ENCODE peak calls at places on chromosomes 5 and 9, in seven cellular contexts. One of them, this sample, is unnamed.

GRCh38 chr9:131407717-131408195 is 13.9 kb downstream of the PRRC2B start:
- DNase-seq in NCI-H1092: no peak
- DNase-seq in aorta: no peak
- DNase-seq in cerebellar cortex: peak
- DNase-seq in nephron progenitor cell: no peak
- DNase-seq in CD8-positive, alpha-beta T cell: peak
- DNase-seq in stimulated activated CD4-positive, alpha-beta T cell treated with anti-CD3 and anti-CD28 coated beads, TNF-alpha, amount 100 ng/mL, for 4 hours: no peak
- DNase-seq in this sample: peak

GRCh38 chr5:88883059-88883565 is at the start of gene MEF2C:
- DNase-seq in nephron progenitor cell: peak
- DNase-seq in CD8-positive, alpha-beta T cell: no peak
- DNase-seq in cerebellar cortex: peak
- DNase-seq in aorta: peak
- DNase-seq in NCI-H1092: peak
- DNase-seq in stimulated activated CD4-positive, alpha-beta T cell treated with anti-CD3 and anti-CD28 coated beads, TNF-alpha, amount 100 ng/mL, for 4 hours: no peak
- DNase-seq in this sample: peak

GRCh38 chr5:1727571-1727970 is 72.1 kb downstream of the MRPL36 start:
- DNase-seq in aorta: peak
- DNase-seq in nephron progenitor cell: no peak
- DNase-seq in NCI-H1092: no peak
- DNase-seq in cerebellar cortex: no peak
- DNase-seq in CD8-positive, alpha-beta T cell: no peak
- DNase-seq in stimulated activated CD4-positive, alpha-beta T cell treated with anti-CD3 and anti-CD28 coated beads, TNF-alpha, amount 100 ng/mL, for 4 hours: no peak
- DNase-seq in this sample: no peak

GRCh38 chr9:134732392-134733110 is 90.9 kb downstream of the COL5A1 start:
- DNase-seq in cerebellar cortex: no peak
- DNase-seq in aorta: no peak
- DNase-seq in NCI-H1092: no peak
- DNase-seq in nephron progenitor cell: no peak
- DNase-seq in stimulated activated CD4-positive, alpha-beta T cell treated with anti-CD3 and anti-CD28 coated beads, TNF-alpha, amount 100 ng/mL, for 4 hours: no peak
- DNase-seq in CD8-positive, alpha-beta T cell: no peak
- DNase-seq in this sample: no peak

GRCh38 chr5:56837956-56838355 is 22.6 kb downstream of the MAP3K1 start:
- DNase-seq in CD8-positive, alpha-beta T cell: no peak
- DNase-seq in NCI-H1092: no peak
- DNase-seq in cerebellar cortex: no peak
- DNase-seq in aorta: no peak
- DNase-seq in stimulated activated CD4-positive, alpha-beta T cell treated with anti-CD3 and anti-CD28 coated beads, TNF-alpha, amount 100 ng/mL, for 4 hours: no peak
- DNase-seq in nephron progenitor cell: no peak
- DNase-seq in this sample: no peak

GRCh38 chr5:72817076-72817476 is 615 bp downstream of the TNPO1 start:
- DNase-seq in cerebellar cortex: peak
- DNase-seq in aorta: peak
- DNase-seq in nephron progenitor cell: no peak
- DNase-seq in NCI-H1092: no peak
- DNase-seq in stimulated activated CD4-positive, alpha-beta T cell treated with anti-CD3 and anti-CD28 coated beads, TNF-alpha, amount 100 ng/mL, for 4 hours: no peak
- DNase-seq in CD8-positive, alpha-beta T cell: peak
- DNase-seq in this sample: peak

GRCh38 chr5:141858084-141858765 is 20.0 kb downstream of the PCDH1 start:
- DNase-seq in stimulated activated CD4-positive, alpha-beta T cell treated with anti-CD3 and anti-CD28 coated beads, TNF-alpha, amount 100 ng/mL, for 4 hours: no peak
- DNase-seq in cerebellar cortex: no peak
- DNase-seq in CD8-positive, alpha-beta T cell: no peak
- DNase-seq in nephron progenitor cell: no peak
- DNase-seq in aorta: no peak
- DNase-seq in NCI-H1092: no peak
- DNase-seq in this sample: no peak

GRCh38 chr9:95307538-95307937 is 10.0 kb downstream of the FANCC start:
- DNase-seq in aorta: no peak
- DNase-seq in nephron progenitor cell: no peak
- DNase-seq in stimulated activated CD4-positive, alpha-beta T cell treated with anti-CD3 and anti-CD28 coated beads, TNF-alpha, amount 100 ng/mL, for 4 hours: no peak
- DNase-seq in NCI-H1092: no peak
- DNase-seq in cerebellar cortex: no peak
- DNase-seq in CD8-positive, alpha-beta T cell: no peak
- DNase-seq in this sample: no peak

GRCh38 chr5:10724799-10725507 is 36.1 kb downstream of the DAP start:
- DNase-seq in nephron progenitor cell: no peak
- DNase-seq in cerebellar cortex: no peak
- DNase-seq in CD8-positive, alpha-beta T cell: no peak
- DNase-seq in NCI-H1092: peak
- DNase-seq in aorta: peak
- DNase-seq in stimulated activated CD4-positive, alpha-beta T cell treated with anti-CD3 and anti-CD28 coated beads, TNF-alpha, amount 100 ng/mL, for 4 hours: no peak
- DNase-seq in this sample: peak

GRCh38 chr9:101849102-101849707 is 110.8 kb upstream of the GRIN3A start:
- DNase-seq in cerebellar cortex: no peak
- DNase-seq in CD8-positive, alpha-beta T cell: no peak
- DNase-seq in aorta: no peak
- DNase-seq in stimulated activated CD4-positive, alpha-beta T cell treated with anti-CD3 and anti-CD28 coated beads, TNF-alpha, amount 100 ng/mL, for 4 hours: no peak
- DNase-seq in nephron progenitor cell: no peak
- DNase-seq in NCI-H1092: no peak
- DNase-seq in this sample: no peak

GRCh38 chr9:127455299-127455992 is 4.1 kb downstream of the LRSAM1 start:
- DNase-seq in CD8-positive, alpha-beta T cell: no peak
- DNase-seq in cerebellar cortex: no peak
- DNase-seq in nephron progenitor cell: no peak
- DNase-seq in NCI-H1092: no peak
- DNase-seq in stimulated activated CD4-positive, alpha-beta T cell treated with anti-CD3 and anti-CD28 coated beads, TNF-alpha, amount 100 ng/mL, for 4 hours: no peak
- DNase-seq in aorta: no peak
- DNase-seq in this sample: peak

GRCh38 chr9:90921104-90921503 is 119.5 kb downstream of the SYK start:
- DNase-seq in CD8-positive, alpha-beta T cell: no peak
- DNase-seq in cerebellar cortex: peak
- DNase-seq in stimulated activated CD4-positive, alpha-beta T cell treated with anti-CD3 and anti-CD28 coated beads, TNF-alpha, amount 100 ng/mL, for 4 hours: no peak
- DNase-seq in NCI-H1092: peak
- DNase-seq in nephron progenitor cell: no peak
- DNase-seq in aorta: peak
- DNase-seq in this sample: no peak

GRCh38 chr5:90553711-90554110 is 4.9 kb upstream of the ADGRV1 start:
- DNase-seq in cerebellar cortex: no peak
- DNase-seq in aorta: no peak
- DNase-seq in nephron progenitor cell: no peak
- DNase-seq in stimulated activated CD4-positive, alpha-beta T cell treated with anti-CD3 and anti-CD28 coated beads, TNF-alpha, amount 100 ng/mL, for 4 hours: no peak
- DNase-seq in NCI-H1092: no peak
- DNase-seq in CD8-positive, alpha-beta T cell: no peak
- DNase-seq in this sample: no peak

GRCh38 chr9:132552041-132552440 is 30.4 kb upstream of the BARHL1 start:
- DNase-seq in stimulated activated CD4-positive, alpha-beta T cell treated with anti-CD3 and anti-CD28 coated beads, TNF-alpha, amount 100 ng/mL, for 4 hours: no peak
- DNase-seq in CD8-positive, alpha-beta T cell: no peak
- DNase-seq in nephron progenitor cell: no peak
- DNase-seq in aorta: no peak
- DNase-seq in NCI-H1092: no peak
- DNase-seq in cerebellar cortex: no peak
- DNase-seq in this sample: no peak

GRCh38 chr9:81374881-81375280 is 314.5 kb downstream of the TLE1 start:
- DNase-seq in cerebellar cortex: no peak
- DNase-seq in NCI-H1092: no peak
- DNase-seq in aorta: no peak
- DNase-seq in stimulated activated CD4-positive, alpha-beta T cell treated with anti-CD3 and anti-CD28 coated beads, TNF-alpha, amount 100 ng/mL, for 4 hours: no peak
- DNase-seq in nephron progenitor cell: no peak
- DNase-seq in CD8-positive, alpha-beta T cell: no peak
- DNase-seq in this sample: peak

GRCh38 chr9:130986311-130986940 is 22.5 kb upstream of the LAMC3 start:
- DNase-seq in stimulated activated CD4-positive, alpha-beta T cell treated with anti-CD3 and anti-CD28 coated beads, TNF-alpha, amount 100 ng/mL, for 4 hours: no peak
- DNase-seq in nephron progenitor cell: no peak
- DNase-seq in aorta: no peak
- DNase-seq in cerebellar cortex: no peak
- DNase-seq in NCI-H1092: no peak
- DNase-seq in CD8-positive, alpha-beta T cell: no peak
- DNase-seq in this sample: no peak

GRCh38 chr5:177491429-177491945 is 5.9 kb downstream of the PDLIM7 start:
- DNase-seq in CD8-positive, alpha-beta T cell: no peak
- DNase-seq in stimulated activated CD4-positive, alpha-beta T cell treated with anti-CD3 and anti-CD28 coated beads, TNF-alpha, amount 100 ng/mL, for 4 hours: no peak
- DNase-seq in nephron progenitor cell: peak
- DNase-seq in cerebellar cortex: peak
- DNase-seq in aorta: peak
- DNase-seq in NCI-H1092: no peak
- DNase-seq in this sample: peak

GRCh38 chr5:55645304-55645703 is 66.8 kb downstream of the SLC38A9 start:
- DNase-seq in cerebellar cortex: no peak
- DNase-seq in NCI-H1092: no peak
- DNase-seq in nephron progenitor cell: no peak
- DNase-seq in stimulated activated CD4-positive, alpha-beta T cell treated with anti-CD3 and anti-CD28 coated beads, TNF-alpha, amount 100 ng/mL, for 4 hours: no peak
- DNase-seq in aorta: no peak
- DNase-seq in CD8-positive, alpha-beta T cell: no peak
- DNase-seq in this sample: peak

GRCh38 chr9:13163287-13163686 is 116.2 kb downstream of the MPDZ start:
- DNase-seq in CD8-positive, alpha-beta T cell: no peak
- DNase-seq in NCI-H1092: peak
- DNase-seq in stimulated activated CD4-positive, alpha-beta T cell treated with anti-CD3 and anti-CD28 coated beads, TNF-alpha, amount 100 ng/mL, for 4 hours: no peak
- DNase-seq in cerebellar cortex: no peak
- DNase-seq in aorta: no peak
- DNase-seq in nephron progenitor cell: no peak
- DNase-seq in this sample: no peak

GRCh38 chr5:174903333-174903732 is 179.0 kb downstream of the MSX2 start:
- DNase-seq in stimulated activated CD4-positive, alpha-beta T cell treated with anti-CD3 and anti-CD28 coated beads, TNF-alpha, amount 100 ng/mL, for 4 hours: no peak
- DNase-seq in nephron progenitor cell: no peak
- DNase-seq in CD8-positive, alpha-beta T cell: no peak
- DNase-seq in cerebellar cortex: no peak
- DNase-seq in aorta: no peak
- DNase-seq in NCI-H1092: no peak
- DNase-seq in this sample: no peak

GRCh38 chr5:19886123-19886921 is 101.7 kb downstream of the CDH18 start:
- DNase-seq in CD8-positive, alpha-beta T cell: no peak
- DNase-seq in aorta: no peak
- DNase-seq in nephron progenitor cell: no peak
- DNase-seq in cerebellar cortex: peak
- DNase-seq in NCI-H1092: no peak
- DNase-seq in stimulated activated CD4-positive, alpha-beta T cell treated with anti-CD3 and anti-CD28 coated beads, TNF-alpha, amount 100 ng/mL, for 4 hours: no peak
- DNase-seq in this sample: peak

GRCh38 chr9:14031761-14032279 is 282.1 kb downstream of the NFIB start:
- DNase-seq in aorta: no peak
- DNase-seq in cerebellar cortex: no peak
- DNase-seq in stimulated activated CD4-positive, alpha-beta T cell treated with anti-CD3 and anti-CD28 coated beads, TNF-alpha, amount 100 ng/mL, for 4 hours: no peak
- DNase-seq in CD8-positive, alpha-beta T cell: no peak
- DNase-seq in nephron progenitor cell: no peak
- DNase-seq in NCI-H1092: no peak
- DNase-seq in this sample: no peak

GRCh38 chr5:135196483-135196882 is 162.5 kb upstream of the PITX1 start:
- DNase-seq in nephron progenitor cell: no peak
- DNase-seq in NCI-H1092: no peak
- DNase-seq in aorta: no peak
- DNase-seq in cerebellar cortex: no peak
- DNase-seq in stimulated activated CD4-positive, alpha-beta T cell treated with anti-CD3 and anti-CD28 coated beads, TNF-alpha, amount 100 ng/mL, for 4 hours: no peak
- DNase-seq in CD8-positive, alpha-beta T cell: no peak
- DNase-seq in this sample: no peak

GRCh38 chr9:21993893-21994525 is at the start of gene CDKN2A:
- DNase-seq in NCI-H1092: no peak
- DNase-seq in nephron progenitor cell: peak
- DNase-seq in cerebellar cortex: no peak
- DNase-seq in CD8-positive, alpha-beta T cell: peak
- DNase-seq in aorta: peak
- DNase-seq in stimulated activated CD4-positive, alpha-beta T cell treated with anti-CD3 and anti-CD28 coated beads, TNF-alpha, amount 100 ng/mL, for 4 hours: no peak
- DNase-seq in this sample: peak

GRCh38 chr9:101307041-101307440 is 77.8 kb downstream of the BAAT start:
- DNase-seq in cerebellar cortex: peak
- DNase-seq in aorta: no peak
- DNase-seq in NCI-H1092: peak
- DNase-seq in CD8-positive, alpha-beta T cell: no peak
- DNase-seq in stimulated activated CD4-positive, alpha-beta T cell treated with anti-CD3 and anti-CD28 coated beads, TNF-alpha, amount 100 ng/mL, for 4 hours: no peak
- DNase-seq in nephron progenitor cell: no peak
- DNase-seq in this sample: peak

GRCh38 chr5:116778015-116778414 is 203.4 kb upstream of the SEMA6A start:
- DNase-seq in CD8-positive, alpha-beta T cell: no peak
- DNase-seq in NCI-H1092: no peak
- DNase-seq in cerebellar cortex: peak
- DNase-seq in aorta: no peak
- DNase-seq in stimulated activated CD4-positive, alpha-beta T cell treated with anti-CD3 and anti-CD28 coated beads, TNF-alpha, amount 100 ng/mL, for 4 hours: no peak
- DNase-seq in nephron progenitor cell: peak
- DNase-seq in this sample: no peak

GRCh38 chr9:127779136-127779981 is 893 bp upstream of the SH2D3C start:
- DNase-seq in aorta: no peak
- DNase-seq in NCI-H1092: no peak
- DNase-seq in CD8-positive, alpha-beta T cell: peak
- DNase-seq in nephron progenitor cell: no peak
- DNase-seq in cerebellar cortex: no peak
- DNase-seq in stimulated activated CD4-positive, alpha-beta T cell treated with anti-CD3 and anti-CD28 coated beads, TNF-alpha, amount 100 ng/mL, for 4 hours: peak
- DNase-seq in this sample: no peak

GRCh38 chr9:134165357-134166315 is 1.3 kb upstream of the RNU6ATAC start:
- DNase-seq in stimulated activated CD4-positive, alpha-beta T cell treated with anti-CD3 and anti-CD28 coated beads, TNF-alpha, amount 100 ng/mL, for 4 hours: peak
- DNase-seq in cerebellar cortex: no peak
- DNase-seq in NCI-H1092: no peak
- DNase-seq in aorta: peak
- DNase-seq in nephron progenitor cell: no peak
- DNase-seq in CD8-positive, alpha-beta T cell: peak
- DNase-seq in this sample: peak